ENCODE peak calls at places on chromosomes 12 and 14, in six cellular contexts. G, F, J, L, W and T are unnamed samples.

GRCh38 chr12:31966558-31967205 is 7.5 kb downstream of the RESF1 start:
- DNase-seq in J (no peak), F (no peak), G (no peak), L (no peak), W (no peak), T (no peak)

GRCh38 chr14:64463198-64463597 is 2.1 kb upstream of the AKAP5 start:
- DNase-seq in F (no peak), G (no peak), L (no peak), J (no peak), W (no peak), T (no peak)

GRCh38 chr14:92252291-92252690 is 70.7 kb upstream of the SLC24A4 start:
- DNase-seq in W (no peak), G (no peak), F (peak; percentile 10), L (no peak), J (no peak), T (no peak)

GRCh38 chr14:104803916-104804371 is 3.0 kb downstream of the ZBTB42 start:
- DNase-seq in L (no peak), J (no peak), F (no peak), G (no peak), W (no peak), T (no peak)

GRCh38 chr14:44803239-44803905 is 158.4 kb downstream of the KLHL28 start:
- DNase-seq in J (no peak), L (peak; percentile 77), W (no peak), F (peak; percentile 13), G (peak; percentile 22), T (peak; percentile 70)

GRCh38 chr12:69685810-69686209 is 13.3 kb downstream of the BEST3 start:
- DNase-seq in J (no peak), L (no peak), F (no peak), W (no peak), G (no peak), T (no peak)

GRCh38 chr12:27995406-27995805 is 22.9 kb upstream of the PTHLH start:
- DNase-seq in W (no peak), J (no peak), G (no peak), F (no peak), L (no peak), T (no peak)

GRCh38 chr14:65772901-65773574 is 360.5 kb downstream of the FUT8 start:
- DNase-seq in J (no peak), L (no peak), F (no peak), W (no peak), G (no peak), T (no peak)

GRCh38 chr12:4909397-4909733 is 340 bp upstream of the KCNA1 start:
- DNase-seq in W (no peak), G (no peak), L (no peak), F (no peak), J (no peak), T (no peak)

GRCh38 chr14:99156026-99156425 is 116.0 kb downstream of the BCL11B start:
- DNase-seq in G (no peak), J (no peak), L (no peak), F (no peak), W (no peak), T (no peak)

GRCh38 chr12:56299308-56299852 is 750 bp downstream of the CS start:
- DNase-seq in W (no peak), F (no peak), J (no peak), G (no peak), L (peak; percentile 7), T (no peak)

GRCh38 chr14:92553456-92553855 is 39.9 kb downstream of the RIN3 start:
- DNase-seq in F (no peak), G (no peak), L (no peak), J (no peak), W (no peak), T (peak; percentile 37)

GRCh38 chr12:111636209-111636928 is 37.3 kb upstream of the ATXN2 start:
- DNase-seq in L (no peak), W (peak; percentile 61), J (peak; percentile 66), F (no peak), G (peak; percentile 61), T (no peak)

GRCh38 chr14:85576161-85576560 is 46.2 kb downstream of the FLRT2 start:
- DNase-seq in W (no peak), F (no peak), L (no peak), G (no peak), J (no peak), T (no peak)

GRCh38 chr12:102441077-102441596 is 39.2 kb downstream of the IGF1 start:
- DNase-seq in F (no peak), G (no peak), J (no peak), W (no peak), L (no peak), T (no peak)